ENCODE peak calls at places on chromosomes 11 and 22, in five cellular contexts. One of them, this sample, is unnamed.

GRCh38 chr22:40101417-40102101 is 76.2 kb upstream of the TNRC6B start:
- DNase-seq in HepG2: no peak
- DNase-seq in K562: no peak
- DNase-seq in A549: no peak
- DNase-seq in GM23338: no peak
- DNase-seq in this sample: no peak

GRCh38 chr22:37753746-37754145 is 54.0 kb upstream of the GCAT start:
- DNase-seq in HepG2: no peak
- DNase-seq in A549: peak; percentile 60
- DNase-seq in K562: no peak
- DNase-seq in GM23338: no peak
- DNase-seq in this sample: no peak

GRCh38 chr11:23990346-23990745 is 506.5 kb upstream of the LUZP2 start:
- DNase-seq in HepG2: no peak
- DNase-seq in K562: no peak
- DNase-seq in GM23338: no peak
- DNase-seq in A549: no peak
- DNase-seq in this sample: no peak

GRCh38 chr11:120180571-120181445 is 30.0 kb upstream of the OAF start:
- DNase-seq in A549: no peak
- DNase-seq in GM23338: peak; percentile 53
- DNase-seq in K562: no peak
- DNase-seq in HepG2: peak; percentile 20
- DNase-seq in this sample: no peak

GRCh38 chr11:69144719-69145365 is 10.9 kb upstream of the SMIM38 start:
- DNase-seq in A549: no peak
- DNase-seq in K562: no peak
- DNase-seq in HepG2: no peak
- DNase-seq in GM23338: no peak
- DNase-seq in this sample: no peak

GRCh38 chr11:61885166-61885778 is 6.1 kb downstream of the FADS3 start:
- DNase-seq in GM23338: no peak
- DNase-seq in HepG2: no peak
- DNase-seq in A549: no peak
- DNase-seq in K562: peak; percentile 70
- DNase-seq in this sample: no peak

GRCh38 chr11:14902650-14903350 is 10.8 kb upstream of the CYP2R1 start:
- DNase-seq in HepG2: no peak
- DNase-seq in K562: no peak
- DNase-seq in GM23338: no peak
- DNase-seq in A549: no peak
- DNase-seq in this sample: no peak

GRCh38 chr11:48169706-48170105 is 46.9 kb upstream of the OR4B1 start:
- DNase-seq in A549: no peak
- DNase-seq in HepG2: no peak
- DNase-seq in GM23338: no peak
- DNase-seq in K562: no peak
- DNase-seq in this sample: no peak

GRCh38 chr22:49325531-49326395 is 501.9 kb downstream of the BRD1 start:
- DNase-seq in GM23338: no peak
- DNase-seq in K562: no peak
- DNase-seq in HepG2: no peak
- DNase-seq in A549: no peak
- DNase-seq in this sample: no peak

GRCh38 chr11:102436546-102436945 is 16.0 kb downstream of the TMEM123 start:
- DNase-seq in K562: no peak
- DNase-seq in GM23338: no peak
- DNase-seq in A549: no peak
- DNase-seq in HepG2: no peak
- DNase-seq in this sample: no peak

GRCh38 chr22:25051983-25052710 is 99.6 kb downstream of the KIAA1671 start:
- DNase-seq in A549: no peak
- DNase-seq in K562: no peak
- DNase-seq in HepG2: peak; percentile 8
- DNase-seq in GM23338: no peak
- DNase-seq in this sample: no peak

GRCh38 chr22:38724926-38725571 is 19.3 kb downstream of the GTPBP1 start:
- DNase-seq in A549: peak; percentile 49
- DNase-seq in HepG2: peak; percentile 58
- DNase-seq in K562: peak; percentile 39
- DNase-seq in GM23338: peak; percentile 71
- DNase-seq in this sample: no peak

GRCh38 chr22:35399114-35399677 is 744 bp upstream of the MCM5 start:
- DNase-seq in HepG2: no peak
- DNase-seq in A549: no peak
- DNase-seq in K562: no peak
- DNase-seq in GM23338: peak; percentile 52
- DNase-seq in this sample: no peak

GRCh38 chr11:9004310-9004945 is 627 bp upstream of the NRIP3 start:
- DNase-seq in GM23338: peak; percentile 82
- DNase-seq in K562: no peak
- DNase-seq in HepG2: no peak
- DNase-seq in A549: no peak
- DNase-seq in this sample: no peak

GRCh38 chr11:3074912-3075589 is 17.8 kb upstream of the CARS1 start:
- DNase-seq in K562: no peak
- DNase-seq in HepG2: no peak
- DNase-seq in A549: no peak
- DNase-seq in GM23338: no peak
- DNase-seq in this sample: no peak

GRCh38 chr11:112734207-112734606 is 227.0 kb upstream of the NCAM1 start:
- DNase-seq in GM23338: peak; percentile 52
- DNase-seq in K562: peak; percentile 11
- DNase-seq in HepG2: no peak
- DNase-seq in A549: no peak
- DNase-seq in this sample: no peak

GRCh38 chr11:78050964-78051831 is 12.5 kb upstream of the THRSP start:
- DNase-seq in HepG2: peak; percentile 65
- DNase-seq in GM23338: peak; percentile 72
- DNase-seq in K562: peak; percentile 84
- DNase-seq in A549: no peak
- DNase-seq in this sample: no peak

GRCh38 chr22:27983361-27983791 is 64.3 kb upstream of the PITPNB start:
- DNase-seq in HepG2: no peak
- DNase-seq in GM23338: no peak
- DNase-seq in K562: no peak
- DNase-seq in A549: no peak
- DNase-seq in this sample: no peak

GRCh38 chr22:41971431-41971830 is 2.2 kb downstream of the SEPTIN3 start:
- DNase-seq in GM23338: no peak
- DNase-seq in HepG2: no peak
- DNase-seq in K562: no peak
- DNase-seq in A549: no peak
- DNase-seq in this sample: no peak

GRCh38 chr11:5229388-5229787 is 2.5 kb upstream of the HBB start:
- DNase-seq in GM23338: no peak
- DNase-seq in K562: no peak
- DNase-seq in A549: no peak
- DNase-seq in HepG2: no peak
- DNase-seq in this sample: no peak

GRCh38 chr11:88016392-88017020 is 158.7 kb downstream of the RAB38 start:
- DNase-seq in A549: peak; percentile 84
- DNase-seq in HepG2: peak; percentile 78
- DNase-seq in K562: peak; percentile 27
- DNase-seq in GM23338: peak; percentile 89
- DNase-seq in this sample: peak; percentile 27

GRCh38 chr22:49657275-49657973 is 170.2 kb downstream of the BRD1 start:
- DNase-seq in GM23338: no peak
- DNase-seq in K562: peak; percentile 68
- DNase-seq in A549: no peak
- DNase-seq in HepG2: no peak
- DNase-seq in this sample: peak; percentile 67

GRCh38 chr22:49502126-49502826 is 325.4 kb downstream of the BRD1 start:
- DNase-seq in GM23338: no peak
- DNase-seq in K562: no peak
- DNase-seq in A549: peak; percentile 53
- DNase-seq in HepG2: peak; percentile 19
- DNase-seq in this sample: no peak

GRCh38 chr22:50281384-50281760 is 11.2 kb upstream of the MAPK11 start:
- DNase-seq in HepG2: no peak
- DNase-seq in A549: no peak
- DNase-seq in K562: no peak
- DNase-seq in GM23338: no peak
- DNase-seq in this sample: no peak

GRCh38 chr11:129881570-129882170 is 13.7 kb downstream of the NFRKB start:
- DNase-seq in K562: peak; percentile 56
- DNase-seq in GM23338: peak; percentile 75
- DNase-seq in A549: peak; percentile 27
- DNase-seq in HepG2: peak; percentile 30
- DNase-seq in this sample: no peak

GRCh38 chr11:111937859-111938258 is 716 bp downstream of the DIXDC1 start:
- DNase-seq in K562: no peak
- DNase-seq in GM23338: peak; percentile 36
- DNase-seq in A549: no peak
- DNase-seq in HepG2: no peak
- DNase-seq in this sample: no peak

GRCh38 chr11:59216654-59217640 is 4.2 kb upstream of the MPEG1 start:
- DNase-seq in HepG2: no peak
- DNase-seq in K562: no peak
- DNase-seq in A549: no peak
- DNase-seq in GM23338: no peak
- DNase-seq in this sample: peak; percentile 99

GRCh38 chr11:130243816-130244215 is 70.9 kb downstream of the ZBTB44 start:
- DNase-seq in GM23338: no peak
- DNase-seq in A549: no peak
- DNase-seq in K562: no peak
- DNase-seq in HepG2: no peak
- DNase-seq in this sample: peak; percentile 46

GRCh38 chr22:43451651-43452050 is 39.8 kb downstream of the MPPED1 start:
- DNase-seq in HepG2: no peak
- DNase-seq in K562: no peak
- DNase-seq in GM23338: no peak
- DNase-seq in A549: no peak
- DNase-seq in this sample: no peak

GRCh38 chr22:41946360-41947180 is at the start of gene CENPM:
- DNase-seq in K562: peak; percentile 85
- DNase-seq in HepG2: peak; percentile 94
- DNase-seq in A549: peak; percentile 95
- DNase-seq in GM23338: peak; percentile 98
- DNase-seq in this sample: peak; percentile 80

GRCh38 chr11:19508166-19508565 is 204.5 kb upstream of the NAV2 start:
- DNase-seq in HepG2: peak; percentile 77
- DNase-seq in A549: peak; percentile 67
- DNase-seq in GM23338: no peak
- DNase-seq in K562: peak; percentile 24
- DNase-seq in this sample: no peak

GRCh38 chr11:14974021-14974698 is 2.0 kb upstream of the CALCA start:
- DNase-seq in K562: no peak
- DNase-seq in GM23338: peak; percentile 75
- DNase-seq in A549: no peak
- DNase-seq in HepG2: no peak
- DNase-seq in this sample: no peak

GRCh38 chr22:30941363-30941740 is 27.2 kb downstream of the MORC2 start:
- DNase-seq in A549: no peak
- DNase-seq in HepG2: no peak
- DNase-seq in K562: no peak
- DNase-seq in GM23338: no peak
- DNase-seq in this sample: no peak

GRCh38 chr22:32623943-32624342 is 149.3 kb downstream of the FBXO7 start:
- DNase-seq in GM23338: no peak
- DNase-seq in HepG2: peak; percentile 12
- DNase-seq in A549: no peak
- DNase-seq in K562: no peak
- DNase-seq in this sample: no peak

GRCh38 chr11:10752061-10752460 is 1.0 kb downstream of the CTR9 start:
- DNase-seq in K562: no peak
- DNase-seq in GM23338: no peak
- DNase-seq in A549: no peak
- DNase-seq in HepG2: no peak
- DNase-seq in this sample: no peak

GRCh38 chr11:118241191-118242098 is 10.7 kb downstream of the MPZL3 start:
- DNase-seq in A549: no peak
- DNase-seq in K562: peak; percentile 35
- DNase-seq in GM23338: no peak
- DNase-seq in HepG2: peak; percentile 39
- DNase-seq in this sample: no peak

GRCh38 chr22:20138868-20139267 is 7.3 kb downstream of the ZDHHC8 start:
- DNase-seq in K562: no peak
- DNase-seq in A549: no peak
- DNase-seq in HepG2: no peak
- DNase-seq in GM23338: no peak
- DNase-seq in this sample: no peak
- TF ChIP-seq JUNB in K562: no peak
- TF ChIP-seq JUNB in A549: no peak
- TF ChIP-seq JUNB in HepG2: no peak
- TF ChIP-seq JUNB in GM23338: no peak
- TF ChIP-seq JUNB in this sample: no peak

GRCh38 chr11:131486937-131487336 is 116.5 kb downstream of the NTM start:
- DNase-seq in GM23338: no peak
- DNase-seq in K562: no peak
- DNase-seq in A549: no peak
- DNase-seq in HepG2: no peak
- DNase-seq in this sample: no peak
- TF ChIP-seq JUNB in GM23338: no peak
- TF ChIP-seq JUNB in K562: no peak
- TF ChIP-seq JUNB in A549: no peak
- TF ChIP-seq JUNB in HepG2: no peak
- TF ChIP-seq JUNB in this sample: no peak

GRCh38 chr11:72235351-72236057 is 8.5 kb downstream of the PHOX2A start:
- DNase-seq in A549: no peak
- DNase-seq in HepG2: no peak
- DNase-seq in K562: no peak
- DNase-seq in GM23338: no peak
- DNase-seq in this sample: no peak
- TF ChIP-seq JUNB in A549: no peak
- TF ChIP-seq JUNB in HepG2: no peak
- TF ChIP-seq JUNB in K562: no peak
- TF ChIP-seq JUNB in GM23338: no peak
- TF ChIP-seq JUNB in this sample: no peak

GRCh38 chr11:32060063-32060462 is 30.8 kb upstream of the RCN1 start:
- DNase-seq in GM23338: no peak
- DNase-seq in K562: no peak
- DNase-seq in A549: no peak
- DNase-seq in HepG2: no peak
- DNase-seq in this sample: no peak

GRCh38 chr11:32065865-32066264 is 25.0 kb upstream of the RCN1 start:
- DNase-seq in GM23338: no peak
- DNase-seq in A549: no peak
- DNase-seq in K562: no peak
- DNase-seq in HepG2: no peak
- DNase-seq in this sample: no peak

GRCh38 chr11:32068134-32068533 is 22.7 kb upstream of the RCN1 start:
- DNase-seq in HepG2: no peak
- DNase-seq in K562: no peak
- DNase-seq in GM23338: no peak
- DNase-seq in A549: no peak
- DNase-seq in this sample: no peak

DNA sequence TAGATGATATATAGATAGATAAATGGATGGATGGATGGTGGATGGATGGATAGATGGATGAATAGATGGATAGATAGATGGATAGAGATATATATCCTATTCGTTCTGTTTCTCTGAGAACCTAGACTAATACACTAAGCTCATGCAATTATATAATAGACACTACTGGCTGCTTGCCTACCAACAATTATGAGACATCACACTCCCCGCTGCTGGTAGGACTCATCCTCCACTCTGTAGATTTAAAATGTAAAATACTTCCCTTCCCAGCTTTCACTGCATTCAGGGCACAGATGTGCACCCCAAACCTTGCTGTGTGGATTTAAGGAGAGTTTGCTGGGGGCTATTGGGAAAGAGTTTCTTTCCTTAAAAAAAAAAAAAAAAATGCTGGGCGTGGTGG is 28.3 kb upstream of the RCN1 start:
- DNase-seq in HepG2: no peak
- DNase-seq in GM23338: no peak
- DNase-seq in K562: no peak
- DNase-seq in A549: no peak
- DNase-seq in this sample: no peak
- TF ChIP-seq JUNB in HepG2: no peak
- TF ChIP-seq JUNB in GM23338: no peak
- TF ChIP-seq JUNB in K562: no peak
- TF ChIP-seq JUNB in A549: no peak
- TF ChIP-seq JUNB in this sample: no peak